ENCODE peak calls at places on chromosomes 5 and 9, in ten cellular contexts. S, G, W, U, A, Y, R, P, L and T are unnamed samples.

GRCh38 chr5:157222506-157223230 is 42.0 kb downstream of the ITK start:
- DNase-seq in W (no peak), L (peak; percentile 66), P (peak; percentile 42), A (no peak), S (no peak), R (no peak), U (no peak), G (no peak), Y (no peak), T (no peak)

GRCh38 chr5:77828445-77828844 is 52.3 kb upstream of the TBCA start:
- DNase-seq in U (no peak), W (no peak), S (peak; percentile 10), L (peak; percentile 17), R (no peak), A (no peak), G (no peak), Y (no peak), P (no peak), T (no peak)

GRCh38 chr5:160550075-160550474 is 128.4 kb downstream of the PTTG1 start:
- DNase-seq in W (no peak), Y (no peak), S (no peak), R (no peak), U (no peak), P (no peak), G (no peak), L (no peak), A (no peak), T (no peak)

GRCh38 chr5:142915840-142916424 is 145.8 kb downstream of the ARHGAP26 start:
- DNase-seq in P (no peak), W (no peak), U (no peak), Y (peak; percentile 62), A (no peak), G (peak; percentile 75), L (peak; percentile 18), S (peak; percentile 62), R (no peak), T (no peak)

GRCh38 chr9:89497181-89497963 is 541 bp downstream of the SEMA4D start:
- DNase-seq in U (no peak), Y (peak; percentile 56), G (no peak), S (no peak), A (no peak), P (no peak), L (no peak), W (no peak), R (no peak), T (no peak)

GRCh38 chr5:89204766-89205165 is 321.8 kb upstream of the MEF2C start:
- DNase-seq in U (no peak), Y (no peak), W (no peak), R (no peak), S (no peak), P (no peak), L (peak; percentile 28), A (no peak), G (no peak), T (no peak)

GRCh38 chr9:21873540-21874221 is 71.2 kb downstream of the MTAP start:
- DNase-seq in U (no peak), L (peak; percentile 40), P (peak; percentile 68), R (no peak), A (no peak), G (no peak), W (no peak), S (peak; percentile 86), Y (no peak), T (no peak)

GRCh38 chr5:159961176-159961689 is 45.0 kb downstream of the ADRA1B start:
- DNase-seq in L (no peak), G (no peak), Y (no peak), A (no peak), P (no peak), W (no peak), R (no peak), S (no peak), U (no peak), T (no peak)

GRCh38 chr5:113188454-113188853 is 211.9 kb downstream of the DCP2 start:
- DNase-seq in L (no peak), Y (no peak), U (no peak), W (no peak), P (no peak), R (no peak), G (no peak), A (no peak), S (no peak), T (no peak)

GRCh38 chr9:7570107-7570720 is 229.4 kb downstream of the DMAC1 start:
- DNase-seq in G (peak; percentile 65), Y (peak; percentile 48), U (peak; percentile 23), R (peak; percentile 15), P (peak; percentile 60), L (peak; percentile 65), W (peak; percentile 29), S (peak; percentile 57), A (no peak), T (peak; percentile 48)

GRCh38 chr9:18605763-18606162 is 131.8 kb downstream of the ADAMTSL1 start:
- DNase-seq in P (peak; percentile 67), L (peak; percentile 77), U (peak; percentile 30), Y (peak; percentile 26), R (peak; percentile 49), A (peak; percentile 62), W (peak; percentile 29), S (no peak), G (no peak), T (peak; percentile 30)

GRCh38 chr9:69218166-69218565 is 44.1 kb downstream of the TJP2 start:
- DNase-seq in L (no peak), W (no peak), S (no peak), U (no peak), Y (no peak), R (no peak), P (no peak), G (no peak), A (no peak), T (no peak)

GRCh38 chr9:96022445-96023031 is 147.0 kb downstream of the ERCC6L2 start:
- DNase-seq in L (no peak), A (no peak), Y (peak; percentile 88), P (no peak), S (no peak), W (peak; percentile 34), G (peak; percentile 80), U (no peak), R (no peak), T (peak; percentile 52)

GRCh38 chr5:179967489-179967888 is 59.8 kb upstream of the TBC1D9B start:
- DNase-seq in W (no peak), R (no peak), S (no peak), U (no peak), L (no peak), Y (no peak), A (no peak), G (no peak), P (no peak), T (no peak)

GRCh38 chr5:74199436-74200210 is 440.9 kb downstream of the ENC1 start:
- DNase-seq in W (no peak), U (no peak), L (peak; percentile 36), R (no peak), G (no peak), A (no peak), P (peak; percentile 13), Y (no peak), S (peak; percentile 76), T (no peak)

GRCh38 chr9:113011911-113012381 is at the start of gene ZNF883:
- DNase-seq in W (peak; percentile 63), L (peak; percentile 72), U (no peak), P (peak; percentile 86), R (peak; percentile 57), Y (peak; percentile 5), S (peak; percentile 39), G (peak; percentile 82), A (peak; percentile 56), T (peak; percentile 42)

GRCh38 chr9:93129286-93129685 is 4.8 kb downstream of the NINJ1 start:
- DNase-seq in S (no peak), Y (peak; percentile 45), P (no peak), R (peak; percentile 61), L (no peak), G (peak; percentile 10), W (peak; percentile 53), U (no peak), A (no peak), T (no peak)

DNA sequence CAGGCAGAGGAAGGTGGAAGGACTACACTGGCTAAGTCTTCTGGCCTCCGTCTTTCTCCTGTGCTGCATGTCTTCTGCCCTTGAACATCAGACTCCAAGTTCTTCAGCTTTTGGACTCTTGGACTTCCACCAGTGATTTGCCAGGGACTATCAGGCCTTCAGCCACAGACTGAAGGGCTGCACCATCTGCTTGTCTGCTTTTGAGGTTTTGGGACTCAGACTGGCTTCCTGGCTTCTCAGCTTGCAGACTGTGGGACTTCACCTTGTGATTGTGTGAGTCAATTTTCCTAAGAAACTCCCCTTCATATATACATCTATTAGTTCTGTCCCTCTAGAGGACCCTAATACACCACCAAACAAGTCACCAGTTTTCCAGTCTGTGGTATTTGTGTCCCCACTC is 9.7 kb upstream of the ANKDD1B start:
- DNase-seq in W (no peak), R (no peak), P (no peak), Y (no peak), G (no peak), L (no peak), U (no peak), S (no peak), A (no peak), T (no peak)
- TF ChIP-seq CTCF in W (no peak), R (no peak), P (no peak), Y (no peak), G (no peak), L (no peak), U (no peak), S (no peak), A (no peak), T (no peak)

GRCh38 chr9:97781902-97782301 is 71.1 kb upstream of the FOXE1 start:
- DNase-seq in G (no peak), U (no peak), R (no peak), A (no peak), L (no peak), P (no peak), S (no peak), Y (no peak), W (no peak), T (no peak)
- TF ChIP-seq CTCF in G (no peak), U (no peak), R (no peak), A (no peak), L (no peak), P (no peak), S (peak; percentile 25), Y (no peak), W (no peak), T (no peak)

DNA sequence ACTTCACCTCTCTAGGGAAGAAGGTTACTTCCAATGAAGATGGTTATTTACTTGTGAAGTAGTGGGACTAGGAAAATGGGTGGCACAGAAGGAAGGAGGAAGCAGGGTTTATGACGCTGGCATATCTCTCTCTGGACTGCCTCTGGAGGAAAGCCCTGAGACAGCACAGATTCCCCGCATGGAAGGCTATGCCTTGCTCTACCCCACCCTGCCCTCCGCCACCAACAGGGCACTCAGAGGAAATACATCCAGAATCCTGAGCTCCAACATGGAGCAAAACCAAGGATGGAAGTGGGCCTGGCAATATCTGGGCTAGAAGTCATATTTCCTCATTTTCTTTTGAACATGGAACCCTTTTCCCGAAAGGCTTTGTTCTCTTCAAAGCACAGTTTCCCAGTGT is 346.9 kb downstream of the ZSWIM6 start:
- DNase-seq in Y (no peak), S (no peak), A (no peak), P (no peak), R (no peak), G (peak; percentile 71), L (no peak), U (no peak), W (no peak), T (no peak)
- TF ChIP-seq CTCF in Y (no peak), S (no peak), A (no peak), P (no peak), R (no peak), G (peak; percentile 59), L (no peak), U (no peak), W (no peak), T (no peak)

GRCh38 chr5:38207343-38207742 is 51.0 kb upstream of the EGFLAM start:
- DNase-seq in U (no peak), W (no peak), P (no peak), L (peak; percentile 11), Y (no peak), A (no peak), R (no peak), S (peak; percentile 12), G (peak; percentile 37), T (no peak)
- TF ChIP-seq CTCF in U (no peak), W (no peak), P (no peak), L (no peak), Y (no peak), A (no peak), R (no peak), S (no peak), G (peak; percentile 42), T (no peak)